ENCODE peak calls at places on chromosomes 12 and 14, in five cellular contexts. J is GM20000; Q is CD8-positive, alpha-beta memory T cell; W is activated CD4-positive, alpha-beta T cell treated with anti-CD3 and anti-CD28 coated beads, Interleukin-2, amount 50 U/mL, for 1 hour; E is A172. M is an unnamed sample.

GRCh38 chr14:101878222-101879211 is 85.9 kb upstream of the DYNC1H1 start:
- DNase-seq in J (no peak), Q (no peak), W (no peak), E (no peak), M (no peak)

GRCh38 chr14:103624860-103625259 is 4.2 kb upstream of the KLC1 start:
- DNase-seq in J (no peak), Q (peak; percentile 47), W (no peak), E (peak; percentile 82), M (no peak)

GRCh38 chr12:32312049-32312670 is 87.2 kb upstream of the FGD4 start:
- DNase-seq in J (peak; percentile 47), Q (no peak), W (no peak), E (peak; percentile 51), M (no peak)

GRCh38 chr12:57216014-57216891 is at the start of gene NXPH4:
- DNase-seq in J (peak; percentile 88), Q (peak; percentile 74), W (peak; percentile 59), E (no peak), M (no peak)

GRCh38 chr12:124623344-124623885 is 56.0 kb upstream of the NCOR2 start:
- DNase-seq in J (no peak), Q (no peak), W (no peak), E (no peak), M (no peak)

GRCh38 chr14:65483647-65484046 is 71.1 kb downstream of the FUT8 start:
- DNase-seq in J (no peak), Q (no peak), W (no peak), E (peak; percentile 3), M (no peak)

GRCh38 chr14:83085141-83085540 is 1551.5 kb upstream of the SEL1L start:
- DNase-seq in J (no peak), Q (no peak), W (no peak), E (no peak), M (no peak)

GRCh38 chr12:117032593-117033381 is 66.4 kb downstream of the TESC start:
- DNase-seq in J (no peak), Q (no peak), W (no peak), E (no peak), M (no peak)

GRCh38 chr14:38721822-38722431 is 381.1 kb downstream of the SEC23A start:
- DNase-seq in J (peak; percentile 35), Q (no peak), W (no peak), E (peak; percentile 37), M (no peak)

M was measured in naive thymus-derived CD8-positive, alpha-beta T cell.